ENCODE peak calls at places on chromosome 6, in seven cellular contexts. E is activated CD4-positive, alpha-beta T cell treated with anti-CD3 and anti-CD28 coated beads, Interleukin-2, amount 50 U/mL, for 1 hour; A is activated effector memory CD4-positive, alpha-beta T cell treated with anti-CD3 and anti-CD28 coated beads, Interleukin-2, amount 50 U/mL, for 16 hours; M is neuronal stem cell; Y is left ventricle myocardium inferior; C is H4; K is left cardiac atrium. D is an unnamed sample.

GRCh38 chr6:72654101-72654618 is 32.3 kb downstream of the KCNQ5 start:
- DNase-seq in E (no peak), A (no peak), M (no peak), Y (no peak), C (no peak), K (no peak), D (no peak)

GRCh38 chr6:55918639-55919038 is 43.2 kb upstream of the BMP5 start:
- DNase-seq in E (no peak), A (no peak), M (no peak), Y (no peak), C (no peak), K (no peak), D (no peak)

GRCh38 chr6:52654007-52654406 is 16.9 kb upstream of the TMEM14A start:
- DNase-seq in E (no peak), A (no peak), M (no peak), Y (no peak), C (no peak), K (no peak), D (no peak)

GRCh38 chr6:168154263-168154917 is 75.4 kb upstream of the FRMD1 start:
- DNase-seq in E (no peak), A (no peak), M (no peak), Y (no peak), C (no peak), K (no peak), D (no peak)

GRCh38 chr6:98769546-98769945 is 64.8 kb upstream of the POU3F2 start:
- DNase-seq in E (no peak), A (no peak), M (no peak), Y (no peak), C (no peak), K (no peak), D (peak; percentile 11)

GRCh38 chr6:51675551-51676275 is 411.7 kb downstream of the PKHD1 start:
- DNase-seq in E (no peak), A (no peak), M (no peak), Y (no peak), C (no peak), K (no peak), D (no peak)

GRCh38 chr6:157625764-157626163 is 197.3 kb upstream of the SNX9 start:
- DNase-seq in E (no peak), A (no peak), M (no peak), Y (no peak), C (no peak), K (no peak), D (no peak)

GRCh38 chr6:31597006-31597405 is 4.2 kb upstream of the NCR3 start:
- DNase-seq in E (no peak), A (no peak), M (no peak), Y (no peak), C (no peak), K (no peak), D (peak; percentile 26)

GRCh38 chr6:112502348-112503130 is 155.4 kb downstream of the RFPL4B start:
- DNase-seq in E (no peak), A (no peak), M (no peak), Y (no peak), C (peak; percentile 13), K (no peak), D (no peak)

GRCh38 chr6:37171141-37171969 is 1.4 kb downstream of the PIM1 start:
- DNase-seq in E (peak; percentile 26), A (peak; percentile 80), M (peak; percentile 41), Y (peak; percentile 55), C (peak; percentile 24), K (peak; percentile 50), D (peak; percentile 40)